ENCODE peak calls at places on chromosomes 13 and 19, in seven cellular contexts. One of them, this sample, is unnamed.

GRCh38 chr19:13054605-13055212 is 47.9 kb downstream of the LYL1 start:
- DNase-seq in HFFc6: no peak
- DNase-seq in heart left ventricle: no peak
- DNase-seq in activated naive CD8-positive, alpha-beta T cell treated with anti-CD3 and anti-CD28 coated beads, Interleukin-2, amount 50 U/mL, for 24 hours: no peak
- DNase-seq in GF-D8: no peak
- DNase-seq in Right ventricle myocardium superior: no peak
- DNase-seq in stomach: no peak
- DNase-seq in this sample: no peak

GRCh38 chr19:29442910-29443309 is 82.9 kb upstream of the VSTM2B start:
- DNase-seq in heart left ventricle: no peak
- DNase-seq in Right ventricle myocardium superior: no peak
- DNase-seq in stomach: no peak
- DNase-seq in activated naive CD8-positive, alpha-beta T cell treated with anti-CD3 and anti-CD28 coated beads, Interleukin-2, amount 50 U/mL, for 24 hours: no peak
- DNase-seq in HFFc6: no peak
- DNase-seq in GF-D8: no peak
- DNase-seq in this sample: no peak

GRCh38 chr13:112781881-112782361 is 92.1 kb downstream of the ATP11A start:
- DNase-seq in HFFc6: no peak
- DNase-seq in Right ventricle myocardium superior: peak
- DNase-seq in heart left ventricle: peak
- DNase-seq in GF-D8: no peak
- DNase-seq in stomach: peak
- DNase-seq in activated naive CD8-positive, alpha-beta T cell treated with anti-CD3 and anti-CD28 coated beads, Interleukin-2, amount 50 U/mL, for 24 hours: no peak
- DNase-seq in this sample: no peak

GRCh38 chr13:45847554-45848224 is 3.9 kb downstream of the SIAH3 start:
- DNase-seq in heart left ventricle: peak
- DNase-seq in GF-D8: peak
- DNase-seq in HFFc6: no peak
- DNase-seq in Right ventricle myocardium superior: peak
- DNase-seq in stomach: peak
- DNase-seq in activated naive CD8-positive, alpha-beta T cell treated with anti-CD3 and anti-CD28 coated beads, Interleukin-2, amount 50 U/mL, for 24 hours: no peak
- DNase-seq in this sample: peak

GRCh38 chr13:22047082-22047784 is 376.4 kb downstream of the FGF9 start:
- DNase-seq in stomach: no peak
- DNase-seq in heart left ventricle: no peak
- DNase-seq in HFFc6: no peak
- DNase-seq in GF-D8: no peak
- DNase-seq in activated naive CD8-positive, alpha-beta T cell treated with anti-CD3 and anti-CD28 coated beads, Interleukin-2, amount 50 U/mL, for 24 hours: no peak
- DNase-seq in Right ventricle myocardium superior: no peak
- DNase-seq in this sample: no peak

GRCh38 chr13:79932556-79932955 is 408.4 kb downstream of the SPRY2 start:
- DNase-seq in stomach: no peak
- DNase-seq in GF-D8: no peak
- DNase-seq in heart left ventricle: no peak
- DNase-seq in Right ventricle myocardium superior: no peak
- DNase-seq in activated naive CD8-positive, alpha-beta T cell treated with anti-CD3 and anti-CD28 coated beads, Interleukin-2, amount 50 U/mL, for 24 hours: no peak
- DNase-seq in HFFc6: no peak
- DNase-seq in this sample: no peak

GRCh38 chr19:51123381-51124186 is 1.1 kb upstream of the SIGLEC9 start:
- DNase-seq in activated naive CD8-positive, alpha-beta T cell treated with anti-CD3 and anti-CD28 coated beads, Interleukin-2, amount 50 U/mL, for 24 hours: peak
- DNase-seq in GF-D8: peak
- DNase-seq in Right ventricle myocardium superior: peak
- DNase-seq in stomach: peak
- DNase-seq in HFFc6: no peak
- DNase-seq in heart left ventricle: no peak
- DNase-seq in this sample: peak

GRCh38 chr13:108560092-108560491 is 69.3 kb upstream of the MYO16 start:
- DNase-seq in stomach: no peak
- DNase-seq in Right ventricle myocardium superior: no peak
- DNase-seq in activated naive CD8-positive, alpha-beta T cell treated with anti-CD3 and anti-CD28 coated beads, Interleukin-2, amount 50 U/mL, for 24 hours: no peak
- DNase-seq in heart left ventricle: no peak
- DNase-seq in HFFc6: no peak
- DNase-seq in GF-D8: no peak
- DNase-seq in this sample: no peak

GRCh38 chr19:1355974-1356865 is 27.5 kb upstream of the NDUFS7 start:
- DNase-seq in heart left ventricle: no peak
- DNase-seq in HFFc6: no peak
- DNase-seq in Right ventricle myocardium superior: no peak
- DNase-seq in GF-D8: no peak
- DNase-seq in activated naive CD8-positive, alpha-beta T cell treated with anti-CD3 and anti-CD28 coated beads, Interleukin-2, amount 50 U/mL, for 24 hours: no peak
- DNase-seq in stomach: no peak
- DNase-seq in this sample: peak

GRCh38 chr19:20423381-20424207 is 142.0 kb downstream of the ZNF737 start:
- DNase-seq in HFFc6: no peak
- DNase-seq in Right ventricle myocardium superior: peak
- DNase-seq in heart left ventricle: peak
- DNase-seq in GF-D8: peak
- DNase-seq in activated naive CD8-positive, alpha-beta T cell treated with anti-CD3 and anti-CD28 coated beads, Interleukin-2, amount 50 U/mL, for 24 hours: peak
- DNase-seq in stomach: peak
- DNase-seq in this sample: peak

GRCh38 chr13:106464076-106464475 is 71.4 kb downstream of the EFNB2 start:
- DNase-seq in HFFc6: no peak
- DNase-seq in GF-D8: no peak
- DNase-seq in heart left ventricle: no peak
- DNase-seq in Right ventricle myocardium superior: no peak
- DNase-seq in activated naive CD8-positive, alpha-beta T cell treated with anti-CD3 and anti-CD28 coated beads, Interleukin-2, amount 50 U/mL, for 24 hours: no peak
- DNase-seq in stomach: no peak
- DNase-seq in this sample: no peak

GRCh38 chr19:1130801-1131717 is 27.3 kb downstream of the GPX4 start:
- DNase-seq in activated naive CD8-positive, alpha-beta T cell treated with anti-CD3 and anti-CD28 coated beads, Interleukin-2, amount 50 U/mL, for 24 hours: peak
- DNase-seq in Right ventricle myocardium superior: no peak
- DNase-seq in GF-D8: no peak
- DNase-seq in heart left ventricle: no peak
- DNase-seq in HFFc6: no peak
- DNase-seq in stomach: peak
- DNase-seq in this sample: peak

GRCh38 chr13:90197722-90198121 is 1149.8 kb upstream of the MIR17HG start:
- DNase-seq in stomach: no peak
- DNase-seq in GF-D8: no peak
- DNase-seq in HFFc6: no peak
- DNase-seq in activated naive CD8-positive, alpha-beta T cell treated with anti-CD3 and anti-CD28 coated beads, Interleukin-2, amount 50 U/mL, for 24 hours: no peak
- DNase-seq in Right ventricle myocardium superior: no peak
- DNase-seq in heart left ventricle: no peak
- DNase-seq in this sample: no peak

GRCh38 chr13:27242642-27243185 is 8.6 kb upstream of the RPL21 start:
- DNase-seq in GF-D8: no peak
- DNase-seq in stomach: no peak
- DNase-seq in heart left ventricle: no peak
- DNase-seq in Right ventricle myocardium superior: no peak
- DNase-seq in HFFc6: no peak
- DNase-seq in activated naive CD8-positive, alpha-beta T cell treated with anti-CD3 and anti-CD28 coated beads, Interleukin-2, amount 50 U/mL, for 24 hours: no peak
- DNase-seq in this sample: no peak

GRCh38 chr13:31145417-31145816 is 16.3 kb downstream of the HSPH1 start:
- DNase-seq in HFFc6: no peak
- DNase-seq in heart left ventricle: no peak
- DNase-seq in stomach: no peak
- DNase-seq in activated naive CD8-positive, alpha-beta T cell treated with anti-CD3 and anti-CD28 coated beads, Interleukin-2, amount 50 U/mL, for 24 hours: no peak
- DNase-seq in Right ventricle myocardium superior: no peak
- DNase-seq in GF-D8: no peak
- DNase-seq in this sample: no peak

GRCh38 chr13:111317571-111318360 is 2.7 kb upstream of the TEX29 start:
- DNase-seq in GF-D8: no peak
- DNase-seq in Right ventricle myocardium superior: no peak
- DNase-seq in activated naive CD8-positive, alpha-beta T cell treated with anti-CD3 and anti-CD28 coated beads, Interleukin-2, amount 50 U/mL, for 24 hours: no peak
- DNase-seq in stomach: no peak
- DNase-seq in HFFc6: no peak
- DNase-seq in heart left ventricle: no peak
- DNase-seq in this sample: no peak

GRCh38 chr13:113551081-113552000 is 33.2 kb upstream of the TFDP1 start:
- DNase-seq in activated naive CD8-positive, alpha-beta T cell treated with anti-CD3 and anti-CD28 coated beads, Interleukin-2, amount 50 U/mL, for 24 hours: no peak
- DNase-seq in GF-D8: no peak
- DNase-seq in heart left ventricle: no peak
- DNase-seq in HFFc6: no peak
- DNase-seq in Right ventricle myocardium superior: no peak
- DNase-seq in stomach: peak
- DNase-seq in this sample: peak

GRCh38 chr19:11164879-11165406 is 9.4 kb upstream of the SPC24 start:
- DNase-seq in HFFc6: no peak
- DNase-seq in heart left ventricle: peak
- DNase-seq in activated naive CD8-positive, alpha-beta T cell treated with anti-CD3 and anti-CD28 coated beads, Interleukin-2, amount 50 U/mL, for 24 hours: no peak
- DNase-seq in GF-D8: no peak
- DNase-seq in stomach: peak
- DNase-seq in Right ventricle myocardium superior: peak
- DNase-seq in this sample: peak

GRCh38 chr19:15251010-15251748 is 18.9 kb upstream of the EPHX3 start:
- DNase-seq in HFFc6: peak
- DNase-seq in GF-D8: no peak
- DNase-seq in stomach: no peak
- DNase-seq in activated naive CD8-positive, alpha-beta T cell treated with anti-CD3 and anti-CD28 coated beads, Interleukin-2, amount 50 U/mL, for 24 hours: no peak
- DNase-seq in Right ventricle myocardium superior: peak
- DNase-seq in heart left ventricle: no peak
- DNase-seq in this sample: no peak

GRCh38 chr13:112910016-112910415 is 59.0 kb upstream of the MCF2L start:
- DNase-seq in Right ventricle myocardium superior: no peak
- DNase-seq in HFFc6: no peak
- DNase-seq in activated naive CD8-positive, alpha-beta T cell treated with anti-CD3 and anti-CD28 coated beads, Interleukin-2, amount 50 U/mL, for 24 hours: no peak
- DNase-seq in stomach: no peak
- DNase-seq in heart left ventricle: no peak
- DNase-seq in GF-D8: no peak
- DNase-seq in this sample: no peak

GRCh38 chr19:18610556-18611326 is 1.9 kb upstream of the TMEM59L start:
- DNase-seq in Right ventricle myocardium superior: no peak
- DNase-seq in HFFc6: no peak
- DNase-seq in GF-D8: no peak
- DNase-seq in stomach: no peak
- DNase-seq in activated naive CD8-positive, alpha-beta T cell treated with anti-CD3 and anti-CD28 coated beads, Interleukin-2, amount 50 U/mL, for 24 hours: no peak
- DNase-seq in heart left ventricle: no peak
- DNase-seq in this sample: no peak

GRCh38 chr13:52954838-52955237 is 73.8 kb upstream of the OLFM4 start:
- DNase-seq in HFFc6: no peak
- DNase-seq in heart left ventricle: no peak
- DNase-seq in GF-D8: no peak
- DNase-seq in Right ventricle myocardium superior: no peak
- DNase-seq in activated naive CD8-positive, alpha-beta T cell treated with anti-CD3 and anti-CD28 coated beads, Interleukin-2, amount 50 U/mL, for 24 hours: no peak
- DNase-seq in stomach: no peak
- DNase-seq in this sample: no peak

GRCh38 chr19:53942001-53942786 is 20.5 kb upstream of the CACNG8 start:
- DNase-seq in GF-D8: no peak
- DNase-seq in Right ventricle myocardium superior: no peak
- DNase-seq in heart left ventricle: no peak
- DNase-seq in stomach: no peak
- DNase-seq in HFFc6: no peak
- DNase-seq in activated naive CD8-positive, alpha-beta T cell treated with anti-CD3 and anti-CD28 coated beads, Interleukin-2, amount 50 U/mL, for 24 hours: peak
- DNase-seq in this sample: no peak

GRCh38 chr19:18704054-18704453 is 20.6 kb downstream of the CRTC1 start:
- DNase-seq in Right ventricle myocardium superior: no peak
- DNase-seq in activated naive CD8-positive, alpha-beta T cell treated with anti-CD3 and anti-CD28 coated beads, Interleukin-2, amount 50 U/mL, for 24 hours: no peak
- DNase-seq in stomach: no peak
- DNase-seq in heart left ventricle: no peak
- DNase-seq in GF-D8: no peak
- DNase-seq in HFFc6: no peak
- DNase-seq in this sample: no peak